ENCODE peak calls at places on chromosomes 5 and 9, in five cellular contexts. S, U, E, Q and F are unnamed samples.

GRCh38 chr5:140977003-140977402 is 10.7 kb downstream of the PCDHAC2 start:
- DNase-seq in Q (no peak), E (no peak), U (no peak), S (no peak), F (no peak)

GRCh38 chr5:140868721-140869554 is at the start of gene PCDHA11:
- DNase-seq in S (no peak), E (no peak), Q (no peak), U (peak; percentile 55), F (no peak)

GRCh38 chr5:127008300-127008975 is 21.9 kb downstream of the MARCHF3 start:
- DNase-seq in S (no peak), E (no peak), U (no peak), Q (no peak), F (no peak)

GRCh38 chr5:74977475-74977874 is 74.9 kb downstream of the GCNT4 start:
- DNase-seq in U (no peak), S (no peak), E (no peak), Q (no peak), F (no peak)

GRCh38 chr9:93270976-93271375 is 87.0 kb downstream of the WNK2 start:
- DNase-seq in Q (no peak), U (no peak), E (no peak), S (peak; percentile 19), F (no peak)

GRCh38 chr9:2623046-2623865 is 1.7 kb downstream of the VLDLR start:
- DNase-seq in Q (peak; percentile 75), E (peak; percentile 73), S (peak; percentile 23), U (peak; percentile 89), F (no peak)

GRCh38 chr9:114151426-114151956 is 3.8 kb upstream of the COL27A1 start:
- DNase-seq in E (no peak), U (no peak), Q (no peak), S (no peak), F (no peak)

GRCh38 chr9:134378901-134379338 is 52.7 kb downstream of the RXRA start:
- DNase-seq in U (peak; percentile 74), E (no peak), S (peak; percentile 84), Q (no peak), F (peak; percentile 87)

GRCh38 chr5:77010281-77010680 is 19.9 kb upstream of the AGGF1 start:
- DNase-seq in Q (no peak), E (no peak), S (no peak), U (no peak), F (no peak)

GRCh38 chr5:34411470-34412346 is 244.4 kb upstream of the RAI14 start:
- DNase-seq in E (no peak), Q (no peak), U (no peak), S (no peak), F (no peak)

GRCh38 chr9:72733896-72734295 is 212.5 kb downstream of the TMC1 start:
- DNase-seq in Q (no peak), S (no peak), U (no peak), E (no peak), F (no peak)

GRCh38 chr5:34626036-34626435 is 30.1 kb upstream of the RAI14 start:
- DNase-seq in S (no peak), U (peak; percentile 61), Q (no peak), E (no peak), F (no peak)

GRCh38 chr5:96572864-96573512 is 89.2 kb upstream of the CAST start:
- DNase-seq in Q (no peak), E (no peak), S (no peak), U (peak; percentile 81), F (no peak)

GRCh38 chr5:76855961-76856360 is 6.1 kb downstream of the S100Z start:
- DNase-seq in E (no peak), Q (no peak), U (no peak), S (no peak), F (no peak)

GRCh38 chr5:165101709-165102108 is 1596.3 kb downstream of the MAT2B start:
- DNase-seq in Q (no peak), U (no peak), E (no peak), S (no peak), F (no peak)

GRCh38 chr5:82735160-82735789 is 341.9 kb downstream of the TMEM167A start:
- DNase-seq in Q (no peak), E (no peak), S (no peak), U (no peak), F (no peak)

GRCh38 chr5:171462136-171462927 is 42.9 kb downstream of the FGF18 start:
- DNase-seq in Q (no peak), U (no peak), E (no peak), S (no peak), F (no peak)

GRCh38 chr9:24464321-24464951 is 81.3 kb downstream of the IZUMO3 start:
- DNase-seq in U (no peak), S (no peak), Q (no peak), E (no peak), F (no peak)

GRCh38 chr5:9924614-9925013 is 294.5 kb upstream of the TAS2R1 start:
- DNase-seq in Q (no peak), S (no peak), U (peak; percentile 73), E (no peak), F (no peak)

GRCh38 chr9:126857261-126857960 is 3.0 kb upstream of the ZBTB34 start:
- DNase-seq in Q (no peak), E (no peak), U (no peak), S (no peak), F (peak; percentile 63)

GRCh38 chr5:40736103-40736875 is 19.5 kb downstream of the TTC33 start:
- DNase-seq in E (no peak), S (no peak), Q (no peak), U (peak; percentile 63), F (no peak)

GRCh38 chr9:133050142-133050541 is 11.6 kb upstream of the CEL start:
- DNase-seq in U (no peak), Q (no peak), E (no peak), S (no peak), F (no peak)

GRCh38 chr5:78050888-78051287 is 243.6 kb downstream of the AP3B1 start:
- DNase-seq in E (no peak), S (no peak), U (peak; percentile 32), Q (no peak), F (peak; percentile 76)

GRCh38 chr5:152990771-152991170 is 499.7 kb upstream of the GRIA1 start:
- DNase-seq in U (no peak), E (no peak), S (no peak), Q (no peak), F (no peak)
- H3K4me3 ChIP-seq in U (no peak overlapping the region), E (no peak overlapping the region), S (no peak overlapping the region), Q (no peak overlapping the region), F (no peak overlapping the region)

GRCh38 chr9:79134654-79135053 is 437.1 kb upstream of the TLE4 start:
- DNase-seq in S (no peak), Q (no peak), U (peak; percentile 23), E (no peak), F (no peak)
- TF ChIP-seq CTCF in S (no peak), Q (no peak), U (no peak), E (no peak), F (no peak)

DNA sequence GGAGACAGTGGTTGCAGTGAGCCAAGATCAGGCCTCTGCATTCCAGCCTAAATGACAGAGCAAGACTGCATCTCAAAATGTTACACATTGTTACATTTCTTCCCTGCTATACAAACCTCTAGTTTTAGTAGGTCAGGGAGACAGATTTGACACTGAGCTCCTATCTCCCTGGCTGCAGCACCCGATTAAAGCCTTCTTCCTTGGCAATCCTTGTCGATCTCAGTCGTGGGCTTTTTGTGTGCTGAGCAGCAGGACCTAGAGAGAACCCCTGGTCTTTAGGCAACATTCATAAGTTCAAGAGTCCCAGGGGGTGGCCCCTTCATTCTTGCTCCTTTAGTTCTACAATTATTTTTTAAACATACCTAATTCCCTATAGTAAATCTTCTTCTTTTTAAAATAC is 13.0 kb downstream of the SERINC5 start:
- DNase-seq in E (no peak), Q (no peak), U (no peak), S (no peak), F (no peak)
- H3K4me3 ChIP-seq in E (no peak overlapping the region), Q (no peak overlapping the region), U (no peak overlapping the region), S (no peak overlapping the region), F (no peak overlapping the region)

DNA sequence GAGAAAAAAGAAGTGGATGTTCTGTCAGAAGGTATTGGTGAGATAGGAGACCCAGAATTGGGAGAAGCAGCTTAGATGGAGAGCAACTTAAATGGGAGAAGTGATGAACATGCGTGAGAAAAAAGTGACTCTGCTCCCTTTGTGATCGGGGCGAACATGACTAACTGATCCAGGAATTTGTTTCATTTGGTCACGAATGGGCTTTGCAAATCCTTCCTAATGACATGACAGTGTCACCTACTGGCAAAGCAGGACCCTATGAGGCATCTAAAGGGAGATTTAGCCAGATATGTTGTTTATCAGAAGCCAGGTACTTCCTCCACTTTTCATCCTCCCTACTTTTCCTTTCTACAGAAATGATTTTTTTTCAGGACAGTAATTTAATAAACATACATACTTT is 787.4 kb upstream of the RGMB start:
- DNase-seq in U (no peak), S (no peak), E (no peak), Q (no peak), F (no peak)
- TF ChIP-seq CTCF in U (no peak), S (no peak), E (no peak), Q (no peak), F (peak; percentile 29)

GRCh38 chr9:37617161-37617560 is 24.8 kb upstream of the TOMM5 start:
- DNase-seq in E (no peak), U (no peak), Q (no peak), S (no peak), F (no peak)
- H3K4me3 ChIP-seq in E (no peak overlapping the region), U (no peak overlapping the region), Q (no peak overlapping the region), S (no peak overlapping the region), F (no peak overlapping the region)

DNA sequence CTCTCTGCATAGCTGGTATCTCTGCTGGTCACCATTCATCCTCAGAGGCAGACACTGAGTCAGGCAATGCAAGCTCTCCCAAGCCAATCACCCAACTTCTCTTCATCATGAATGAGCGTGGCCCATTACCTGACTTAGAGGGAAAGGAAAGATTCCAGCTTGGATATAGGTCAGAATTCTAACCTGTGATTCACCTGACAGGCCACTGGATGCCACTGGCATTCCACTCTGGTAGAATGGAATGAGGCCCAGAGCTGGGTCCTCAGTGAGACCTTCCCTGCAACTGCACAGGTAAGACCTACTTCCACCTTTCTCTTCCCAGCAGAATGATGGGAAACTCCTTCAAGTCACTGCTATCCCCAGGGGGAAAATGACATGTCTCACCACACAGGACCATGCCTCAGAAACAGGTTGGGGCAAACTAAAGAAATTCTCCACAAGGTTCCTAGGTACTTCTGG is 62.1 kb downstream of the SUSD1 start:
- DNase-seq in U (peak; percentile 71), S (peak; percentile 48), Q (no peak), E (no peak), F (peak; percentile 13)
- TF ChIP-seq CTCF in U (peak; percentile 83), S (peak; percentile 49), Q (no peak), E (peak; percentile 18), F (peak; percentile 82)